ENCODE peak calls at places on chromosomes 2 and 18, in nine cellular contexts. V, F, S, A, P, J, U, T and L are unnamed samples.

GRCh38 chr2:216536725-216537124 is 38.1 kb downstream of the RPL37A start:
- DNase-seq in V (no peak), F (peak), S (no peak), A (no peak), P (peak), J (no peak), U (peak), T (peak), L (no peak)

GRCh38 chr18:12085136-12085535 is 8.5 kb upstream of the ANKRD62 start:
- DNase-seq in V (no peak), F (no peak), S (no peak), A (no peak), P (no peak), J (no peak), U (no peak), T (no peak), L (no peak)

GRCh38 chr2:169131587-169132512 is 62.5 kb downstream of the DHRS9 start:
- DNase-seq in V (no peak), F (no peak), S (peak), A (no peak), P (no peak), J (no peak), U (peak), T (no peak), L (no peak)

GRCh38 chr2:226118471-226119429 is 680.9 kb downstream of the IRS1 start:
- DNase-seq in V (no peak), F (no peak), S (peak), A (no peak), P (peak), J (no peak), U (peak), T (no peak), L (no peak)

GRCh38 chr18:24503182-24503581 is 42.7 kb downstream of the HRH4 start:
- DNase-seq in V (no peak), F (no peak), S (no peak), A (no peak), P (no peak), J (no peak), U (no peak), T (no peak), L (no peak)

GRCh38 chr18:934518-935123 is 29.9 kb downstream of the ADCYAP1 start:
- DNase-seq in V (no peak), F (no peak), S (no peak), A (no peak), P (no peak), J (no peak), U (no peak), T (no peak), L (no peak)

GRCh38 chr2:126891681-126892500 is 6.8 kb upstream of the TEX51 start:
- DNase-seq in V (no peak), F (no peak), S (no peak), A (peak), P (peak), J (no peak), U (no peak), T (no peak), L (no peak)

GRCh38 chr2:203728321-203728720 is 21.9 kb downstream of the CD28 start:
- DNase-seq in V (no peak), F (no peak), S (no peak), A (no peak), P (no peak), J (no peak), U (no peak), T (no peak), L (no peak)

GRCh38 chr2:176118606-176119370 is 2.2 kb downstream of the HOXD10 start:
- DNase-seq in V (no peak), F (no peak), S (peak), A (peak), P (peak), J (no peak), U (no peak), T (no peak), L (no peak)

GRCh38 chr18:23380817-23381216 is 72.3 kb upstream of the RIOK3 start:
- DNase-seq in V (no peak), F (no peak), S (peak), A (no peak), P (no peak), J (no peak), U (peak), T (no peak), L (no peak)

GRCh38 chr2:34147780-34148179 is 548.7 kb upstream of the FAM98A start:
- DNase-seq in V (no peak), F (no peak), S (no peak), A (no peak), P (no peak), J (no peak), U (no peak), T (no peak), L (no peak)

GRCh38 chr2:54629914-54630609 is 93.4 kb upstream of the EML6 start:
- DNase-seq in V (no peak), F (peak), S (peak), A (no peak), P (no peak), J (no peak), U (peak), T (peak), L (no peak)

GRCh38 chr18:47150824-47151366 is 595 bp upstream of the HDHD2 start:
- DNase-seq in V (no peak), F (no peak), S (no peak), A (no peak), P (no peak), J (no peak), U (no peak), T (peak), L (no peak)

DNA sequence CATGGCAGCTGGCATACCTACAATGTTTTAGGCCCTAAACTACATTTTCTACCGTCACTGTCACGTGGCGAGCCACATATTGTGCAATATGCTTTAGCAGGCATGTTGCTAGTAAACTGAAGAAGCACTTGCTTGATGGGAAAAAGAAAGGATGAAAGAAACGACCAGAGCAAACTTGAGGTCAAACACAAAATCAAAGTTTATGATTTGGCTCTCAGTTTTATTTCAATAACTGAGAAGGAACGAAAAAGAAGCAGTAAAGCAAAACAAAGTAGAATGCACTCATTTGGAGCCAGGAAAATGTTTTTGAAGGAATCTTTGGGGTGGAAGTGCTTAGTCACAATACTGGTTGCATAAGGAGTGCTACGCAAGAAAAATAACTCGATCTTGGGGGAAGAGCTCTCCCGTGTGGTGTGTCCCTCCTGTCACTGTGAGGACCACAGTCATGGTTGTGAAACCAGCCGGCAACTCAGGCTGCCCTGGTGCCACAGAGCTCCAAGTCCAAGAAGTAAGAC is 349.8 kb downstream of the RBM43 start:
- DNase-seq in V (no peak), F (peak), S (peak), A (peak), P (peak), J (no peak), U (peak), T (peak), L (no peak)
- H3K27ac ChIP-seq in V (no peak), F (peak), S (no peak), A (no peak), P (peak), J (no peak), U (peak), T (no peak), L (no peak)

DNA sequence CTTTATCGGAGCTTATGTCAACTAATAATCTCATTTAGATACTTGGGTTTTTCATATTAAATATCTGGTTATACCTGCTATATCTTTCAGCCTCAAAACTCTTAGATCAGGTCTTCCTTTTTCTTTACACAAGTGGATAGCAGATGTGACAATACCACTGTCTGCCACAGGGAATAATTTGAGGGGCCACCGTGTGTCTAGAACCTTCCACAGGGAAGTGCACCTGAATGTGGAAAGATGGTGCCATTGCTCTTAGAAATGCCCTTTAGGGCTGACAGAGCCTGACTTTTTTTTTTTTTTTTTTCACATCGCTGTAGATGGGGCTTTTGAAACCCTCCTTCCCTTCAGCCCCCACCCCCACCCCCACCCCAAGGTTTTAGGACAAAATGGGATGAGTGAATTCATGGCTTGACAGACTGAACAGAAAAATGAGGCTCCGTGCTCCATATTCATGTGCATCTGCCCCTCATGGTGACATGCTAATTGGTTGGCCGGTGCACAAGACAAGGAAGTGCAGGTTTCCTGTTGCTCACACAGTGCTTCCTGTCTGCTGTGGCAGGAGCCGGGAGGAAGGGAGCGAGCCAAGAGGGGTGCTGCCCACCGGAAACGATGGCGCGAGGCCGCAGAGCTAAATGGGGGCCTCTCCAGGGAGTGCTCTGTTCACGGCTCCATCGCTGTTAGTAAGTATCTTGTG is 246.0 kb downstream of the LDLRAD4 start:
- DNase-seq in V (peak), F (peak), S (no peak), A (no peak), P (no peak), J (peak), U (no peak), T (peak), L (peak)
- H3K27ac ChIP-seq in V (peak), F (peak), S (no peak), A (no peak), P (peak), J (peak), U (no peak), T (no peak), L (peak)

GRCh38 chr2:235829726-235830125 is 335.9 kb downstream of the AGAP1 start:
- DNase-seq in V (no peak), F (no peak), S (no peak), A (no peak), P (no peak), J (no peak), U (no peak), T (no peak), L (no peak)
- H3K27ac ChIP-seq in V (no peak), F (no peak), S (no peak), A (no peak), P (no peak), J (no peak), U (no peak), T (no peak), L (no peak)

GRCh38 chr2:194260185-194260584 is 1396.8 kb upstream of the SLC39A10 start:
- DNase-seq in V (no peak), F (no peak), S (no peak), A (no peak), P (no peak), J (no peak), U (no peak), T (no peak), L (no peak)
- H3K27ac ChIP-seq in V (no peak), F (no peak), S (no peak), A (no peak), P (no peak), J (no peak), U (no peak), T (no peak), L (no peak)

GRCh38 chr2:189545424-189545823 is 35.2 kb downstream of the SLC40A1 start:
- DNase-seq in V (no peak), F (no peak), S (no peak), A (no peak), P (no peak), J (no peak), U (no peak), T (no peak), L (no peak)

GRCh38 chr2:189540551-189540950 is 40.0 kb downstream of the SLC40A1 start:
- DNase-seq in V (no peak), F (no peak), S (no peak), A (no peak), P (no peak), J (no peak), U (no peak), T (no peak), L (no peak)

GRCh38 chr2:189541591-189541990 is 39.0 kb downstream of the SLC40A1 start:
- DNase-seq in V (no peak), F (no peak), S (no peak), A (no peak), P (peak), J (no peak), U (no peak), T (no peak), L (no peak)

GRCh38 chr2:189542145-189542882 is 38.3 kb downstream of the SLC40A1 start:
- DNase-seq in V (no peak), F (no peak), S (peak), A (no peak), P (peak), J (no peak), U (no peak), T (no peak), L (no peak)

DNA sequence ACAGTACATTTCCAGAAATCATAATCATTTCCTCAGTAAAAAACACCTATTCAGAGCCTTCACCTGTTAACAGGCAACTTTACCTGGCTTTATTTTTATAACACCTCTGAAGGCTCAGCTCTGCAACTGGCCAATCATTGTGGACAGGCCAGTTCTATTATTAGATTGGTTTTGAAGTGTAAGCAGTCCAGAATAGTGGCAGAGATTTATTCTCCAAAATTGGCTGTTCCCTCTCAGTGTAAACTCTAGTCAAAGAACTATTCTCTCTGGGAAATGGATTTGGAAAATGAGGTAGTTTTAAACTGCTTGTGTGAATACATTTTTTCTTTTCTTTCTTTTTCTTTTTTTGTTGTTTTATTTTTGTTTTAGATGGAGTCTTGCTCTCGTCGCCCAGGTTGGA is 35.9 kb downstream of the SLC40A1 start:
- DNase-seq in V (no peak), F (no peak), S (no peak), A (no peak), P (no peak), J (no peak), U (no peak), T (no peak), L (no peak)
- H3K27ac ChIP-seq in V (no peak), F (peak), S (no peak), A (no peak), P (peak), J (no peak), U (no peak), T (no peak), L (no peak)

GRCh38 chr2:47346-48218 is 1.3 kb upstream of the FAM110C start:
- DNase-seq in V (no peak), F (no peak), S (no peak), A (no peak), P (peak), J (no peak), U (no peak), T (no peak), L (no peak)
- H3K27ac ChIP-seq in V (no peak), F (peak), S (no peak), A (no peak), P (peak), J (no peak), U (no peak), T (no peak), L (peak)

DNA sequence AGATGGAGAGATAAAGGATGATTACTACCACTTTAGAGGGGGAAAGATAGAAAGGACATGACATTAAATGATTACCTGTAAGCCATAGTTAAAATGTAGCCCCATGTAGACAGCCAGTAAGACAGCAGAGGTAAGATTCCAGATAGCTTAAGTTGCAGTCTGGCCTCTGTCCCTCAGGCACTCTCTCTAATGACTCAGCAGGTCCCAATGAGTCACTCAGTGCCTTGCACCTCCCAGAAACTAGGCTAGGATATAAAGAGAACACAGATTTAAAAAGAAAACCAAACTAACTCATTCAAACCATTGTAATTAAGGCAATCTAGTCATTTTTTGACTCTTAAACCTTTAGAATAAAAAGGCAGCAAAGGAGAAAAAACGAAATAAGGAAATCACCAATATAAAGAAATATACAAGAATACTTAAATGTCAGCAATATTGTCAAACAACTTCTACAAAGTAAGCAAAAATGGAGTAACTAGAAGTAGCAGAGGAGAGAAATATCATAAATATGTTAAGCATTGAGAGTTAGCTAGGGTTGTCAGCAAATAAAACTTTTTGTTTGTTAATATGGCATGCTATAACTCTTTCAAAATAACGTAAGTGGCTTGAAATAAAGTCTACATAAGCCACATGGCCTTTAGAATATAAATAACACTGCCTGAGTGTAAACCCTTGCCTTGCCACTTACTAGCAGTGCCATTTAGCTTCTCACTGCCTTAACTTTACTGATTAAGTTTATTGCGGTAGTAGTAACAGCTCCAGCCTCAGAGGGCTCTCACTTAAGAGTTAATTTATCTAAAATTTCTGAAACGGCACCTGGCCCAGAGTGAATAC is 48.5 kb downstream of the SOCS6 start:
- DNase-seq in V (no peak), F (no peak), S (peak), A (peak), P (no peak), J (no peak), U (peak), T (peak), L (no peak)
- H3K27ac ChIP-seq in V (no peak), F (peak), S (peak), A (no peak), P (no peak), J (no peak), U (no peak), T (no peak), L (no peak)

GRCh38 chr2:159855153-159856140 is 57.4 kb upstream of the CD302 start:
- DNase-seq in V (no peak), F (no peak), S (peak), A (no peak), P (no peak), J (no peak), U (no peak), T (no peak), L (no peak)

GRCh38 chr2:159863761-159864160 is 65.8 kb upstream of the CD302 start:
- DNase-seq in V (no peak), F (no peak), S (peak), A (no peak), P (no peak), J (no peak), U (no peak), T (no peak), L (no peak)

GRCh38 chr2:159859583-159859982 is 61.6 kb upstream of the CD302 start:
- DNase-seq in V (no peak), F (no peak), S (no peak), A (no peak), P (no peak), J (no peak), U (no peak), T (no peak), L (no peak)

GRCh38 chr2:159856760-159857159 is 58.8 kb upstream of the CD302 start:
- DNase-seq in V (no peak), F (no peak), S (no peak), A (no peak), P (no peak), J (no peak), U (no peak), T (no peak), L (no peak)

GRCh38 chr2:159860611-159861010 is 62.6 kb upstream of the CD302 start:
- DNase-seq in V (no peak), F (no peak), S (no peak), A (no peak), P (no peak), J (no peak), U (no peak), T (no peak), L (no peak)
- H3K27ac ChIP-seq in V (no peak), F (no peak), S (no peak), A (no peak), P (no peak), J (no peak), U (no peak), T (no peak), L (no peak)